ENCODE peak calls at places on chromosome 2, in four cellular contexts. N, G, M and W are unnamed samples.
A peak's percentile ranks its signal among the peaks of the same experiment; 100 is the strongest.

GRCh38 chr2:137764638-137765037 is 199.6 kb upstream of the HNMT start:
- DNase-seq in N (no peak), G (no peak), M (no peak), W (no peak)

GRCh38 chr2:29509397-29509796 is 394.2 kb downstream of the CLIP4 start:
- DNase-seq in N (no peak), G (no peak), M (no peak), W (no peak)

GRCh38 chr2:239926587-239927234 is 98.4 kb downstream of the NDUFA10 start:
- DNase-seq in N (no peak), G (no peak), M (peak; percentile 0), W (no peak)

GRCh38 chr2:19362094-19362649 is 3.7 kb upstream of the OSR1 start:
- DNase-seq in N (no peak), G (no peak), M (no peak), W (peak; percentile 22)

GRCh38 chr2:215812966-215813365 is 200.4 kb downstream of the MREG start:
- DNase-seq in N (peak; percentile 29), G (no peak), M (no peak), W (no peak)

GRCh38 chr2:105571445-105571987 is 172.7 kb upstream of the FHL2 start:
- DNase-seq in N (no peak), G (no peak), M (peak; percentile 26), W (no peak)

GRCh38 chr2:217393585-217394032 is 533.7 kb upstream of the TNP1 start:
- DNase-seq in N (peak; percentile 94), G (no peak), M (peak; percentile 74), W (peak; percentile 83)

GRCh38 chr2:207469380-207469779 is 60.4 kb upstream of the CREB1 start:
- DNase-seq in N (no peak), G (no peak), M (no peak), W (no peak)

GRCh38 chr2:105329197-105329554 is 359 bp downstream of the TGFBRAP1 start:
- DNase-seq in N (no peak), G (peak; percentile 69), M (no peak), W (no peak)

GRCh38 chr2:232386740-232387450 is 8.3 kb downstream of the ALPP start:
- DNase-seq in N (no peak), G (no peak), M (no peak), W (no peak)

DNA sequence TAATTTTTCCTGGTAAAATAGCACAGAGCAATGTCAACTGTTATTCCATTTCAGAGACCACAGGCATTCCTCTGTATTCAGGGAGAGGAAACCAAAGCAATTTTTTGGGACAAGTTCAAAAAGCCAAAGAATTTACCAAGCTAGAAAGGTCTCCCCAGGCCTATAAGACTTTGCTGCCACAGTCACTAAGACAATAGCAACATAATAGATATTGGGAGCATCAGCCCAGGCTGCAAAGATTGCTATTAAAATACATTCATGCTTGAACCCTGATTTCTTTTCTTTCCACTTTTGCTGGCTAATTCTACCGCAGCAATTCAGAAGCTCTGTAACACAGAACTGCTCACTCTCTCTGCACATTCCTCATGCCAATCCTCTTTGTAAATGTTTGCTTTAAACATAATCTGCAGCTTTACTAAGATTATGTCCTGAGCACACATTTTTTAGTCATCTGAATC is 76.3 kb downstream of the CLHC1 start:
- DNase-seq in N (peak; percentile 68), G (no peak), M (no peak), W (no peak)
- H3K4me3 ChIP-seq in N (no peak overlapping the region), G (no peak overlapping the region), M (no peak overlapping the region), W (no peak overlapping the region)

DNA sequence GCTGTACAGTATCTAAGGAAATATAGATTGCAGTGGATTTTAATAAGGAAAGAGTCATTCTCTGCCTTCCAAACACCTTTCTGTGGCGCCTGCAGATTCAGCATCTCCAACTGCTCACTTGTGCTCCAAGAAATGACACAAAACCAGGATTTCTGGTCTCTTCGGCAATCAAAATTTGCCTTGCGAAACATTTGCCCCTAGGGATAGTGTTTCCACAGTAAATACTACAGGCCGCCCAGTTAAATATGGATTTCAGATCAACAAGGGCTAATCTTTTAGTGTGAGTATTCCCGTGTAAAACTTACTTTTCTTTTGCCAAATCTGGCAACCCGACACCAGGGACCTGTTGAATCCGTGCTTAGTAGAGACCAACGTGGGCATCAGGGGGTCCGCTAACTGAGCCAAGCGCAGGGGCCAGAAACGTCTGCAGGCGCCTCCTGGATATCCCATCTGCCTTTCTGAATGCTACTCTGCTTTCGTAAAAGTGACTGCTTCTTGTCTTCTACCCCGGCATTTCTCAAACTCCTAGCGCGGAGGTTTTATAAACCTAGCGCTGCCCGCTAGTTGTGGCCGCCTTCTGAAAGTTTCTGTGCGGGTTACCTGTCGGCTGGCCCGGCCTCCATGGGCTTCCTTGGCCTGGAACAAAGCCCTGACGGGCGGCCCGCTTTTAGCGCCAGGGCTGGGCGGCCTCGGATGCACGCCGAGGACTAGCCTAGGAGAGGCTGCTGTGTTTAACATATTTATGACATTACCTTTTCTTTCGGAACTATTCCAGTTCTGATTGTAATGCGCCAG is 2.5 kb downstream of the CYP1B1 start:
- DNase-seq in N (no peak), G (no peak), M (no peak), W (peak; percentile 51)
- H3K4me3 ChIP-seq in N (peak overlapping the region; percentile 49), G (no peak overlapping the region), M (peak overlapping the region; percentile 72), W (peak overlapping the region; percentile 8)

DNA sequence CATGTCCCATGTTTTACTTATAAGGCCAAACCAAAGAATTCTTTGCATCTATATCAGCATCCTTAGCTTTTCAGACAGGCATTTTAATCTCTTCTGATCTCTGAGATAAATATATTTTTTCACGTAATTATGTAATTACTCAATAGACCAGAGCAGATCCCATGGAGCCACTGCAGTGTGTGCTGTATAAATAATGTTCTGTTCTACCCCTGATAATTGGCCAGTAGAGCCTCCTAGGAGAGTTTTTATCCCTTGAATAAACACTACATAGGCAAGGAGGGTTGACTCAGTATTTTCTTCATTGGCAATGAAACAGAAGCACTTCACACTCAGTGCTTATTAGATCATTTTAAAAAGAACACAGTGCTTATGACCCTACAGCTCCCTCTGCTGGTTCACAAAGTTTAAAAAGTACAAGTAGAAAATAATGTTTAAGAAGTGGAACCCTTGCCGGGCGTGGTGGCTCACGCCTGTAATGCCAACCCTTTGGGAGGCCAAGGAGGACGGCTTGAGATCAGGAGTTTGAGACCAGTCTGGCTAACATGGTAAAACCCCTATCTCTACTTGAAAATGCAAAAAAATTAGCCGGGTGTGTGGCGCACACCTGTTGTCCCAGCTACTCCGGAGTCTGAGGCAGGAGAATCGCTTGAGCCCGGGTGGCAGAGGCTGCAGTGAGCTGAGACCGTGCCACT is 91.9 kb downstream of the PPP1R1C start:
- DNase-seq in N (peak; percentile 98), G (no peak), M (peak; percentile 17), W (peak; percentile 18)
- H3K4me3 ChIP-seq in N (no peak overlapping the region), G (no peak overlapping the region), M (no peak overlapping the region), W (no peak overlapping the region)

GRCh38 chr2:164784376-164784775 is 57.2 kb downstream of the COBLL1 start:
- DNase-seq in N (no peak), G (no peak), M (no peak), W (no peak)

GRCh38 chr2:164789986-164790385 is 51.6 kb downstream of the COBLL1 start:
- DNase-seq in N (no peak), G (no peak), M (no peak), W (no peak)

GRCh38 chr2:164785447-164785846 is 56.2 kb downstream of the COBLL1 start:
- DNase-seq in N (no peak), G (no peak), M (no peak), W (no peak)

GRCh38 chr2:164782323-164782722 is 59.3 kb downstream of the COBLL1 start:
- DNase-seq in N (no peak), G (no peak), M (no peak), W (no peak)

DNA sequence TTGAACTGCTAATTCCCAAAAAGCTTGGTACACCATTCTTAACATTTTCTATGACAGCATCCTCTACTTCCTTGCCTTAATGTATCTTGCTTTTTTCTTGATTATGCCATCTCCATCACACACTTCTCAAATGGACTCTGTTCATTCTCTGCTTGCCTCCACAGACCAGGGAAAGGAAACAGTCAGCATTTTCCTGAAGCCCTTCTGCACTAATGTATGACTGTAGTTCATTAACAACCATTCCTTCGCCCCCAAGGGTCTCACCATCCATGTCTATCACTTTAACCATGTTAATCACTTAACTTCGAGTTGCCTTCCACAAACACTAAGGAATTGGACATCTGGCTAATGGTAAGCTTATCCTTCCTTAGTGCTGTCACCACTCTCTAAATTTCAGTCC is 54.8 kb downstream of the COBLL1 start:
- DNase-seq in N (no peak), G (no peak), M (no peak), W (no peak)
- H3K4me3 ChIP-seq in N (no peak overlapping the region), G (no peak overlapping the region), M (no peak overlapping the region), W (no peak overlapping the region)

GRCh38 chr2:162312853-162313252 is 5.6 kb downstream of the IFIH1 start:
- DNase-seq in N (no peak), G (no peak), M (no peak), W (no peak)

GRCh38 chr2:162317910-162318279 is 589 bp downstream of the IFIH1 start:
- DNase-seq in N (no peak), G (peak; percentile 62), M (peak; percentile 15), W (peak; percentile 44)

GRCh38 chr2:162318280-162319222 is at the start of gene IFIH1:
- DNase-seq in N (peak; percentile 51), G (peak; percentile 87), M (peak; percentile 78), W (peak; percentile 84)

GRCh38 chr2:162317058-162317742 is 1.3 kb downstream of the IFIH1 start:
- DNase-seq in N (no peak), G (no peak), M (no peak), W (no peak)

GRCh38 chr2:162316590-162316989 is 1.9 kb downstream of the IFIH1 start:
- DNase-seq in N (no peak), G (no peak), M (no peak), W (no peak)
- H3K4me3 ChIP-seq in N (no peak overlapping the region), G (no peak overlapping the region), M (peak overlapping the region; percentile 78), W (peak overlapping the region; percentile 85)

GRCh38 chr2:85678794-85679672 is 11.0 kb upstream of the SFTPB start:
- DNase-seq in N (peak; percentile 51), G (peak; percentile 88), M (peak; percentile 91), W (peak; percentile 97)
- H3K4me3 ChIP-seq in N (no peak overlapping the region), G (no peak overlapping the region), M (no peak overlapping the region), W (no peak overlapping the region)

GRCh38 chr2:222525776-222526175 is 101.4 kb downstream of the SGPP2 start:
- DNase-seq in N (no peak), G (no peak), M (no peak), W (no peak)

GRCh38 chr2:222526480-222527277 is 102.3 kb downstream of the SGPP2 start:
- DNase-seq in N (no peak), G (no peak), M (no peak), W (no peak)

GRCh38 chr2:222518570-222519381 is 94.4 kb downstream of the SGPP2 start:
- DNase-seq in N (peak; percentile 62), G (no peak), M (no peak), W (no peak)

GRCh38 chr2:222523783-222524544 is 99.6 kb downstream of the SGPP2 start:
- DNase-seq in N (no peak), G (no peak), M (no peak), W (no peak)

DNA sequence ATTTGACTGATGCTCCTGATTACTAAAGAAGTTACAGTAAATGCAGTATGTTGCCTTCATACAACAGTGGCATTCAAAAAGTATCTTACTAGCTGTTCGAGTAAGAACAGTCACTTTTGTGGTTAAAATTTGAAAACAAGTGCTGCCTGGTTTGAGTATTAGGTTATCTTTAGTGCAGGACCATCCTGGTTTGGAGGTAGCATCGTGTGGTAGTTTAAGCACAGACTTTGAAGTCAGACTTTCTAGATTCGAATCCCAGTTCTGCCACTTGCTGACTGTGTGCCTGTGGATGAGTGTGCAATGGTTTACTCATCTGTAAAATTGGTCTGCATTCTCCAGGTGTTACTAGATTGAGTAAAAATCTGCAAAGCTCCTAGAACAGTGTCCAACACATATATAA is 96.8 kb downstream of the SGPP2 start:
- DNase-seq in N (no peak), G (no peak), M (no peak), W (no peak)
- H3K4me3 ChIP-seq in N (no peak overlapping the region), G (no peak overlapping the region), M (no peak overlapping the region), W (no peak overlapping the region)